ENCODE peak calls at places on chromosomes 1 and 21, in seven cellular contexts. One of them, this sample, is unnamed.

GRCh38 chr1:160285506-160285905 is 573 bp upstream of the PEX19 start:
- DNase-seq in Peyer's patch: no peak
- DNase-seq in lower lobe of right lung: no peak
- DNase-seq in brain microvascular endothelial cell: no peak
- DNase-seq in astrocyte of the spinal cord: no peak
- DNase-seq in tibial nerve: no peak
- DNase-seq in cardiac fibroblast: no peak
- DNase-seq in this sample: no peak

GRCh38 chr1:217027403-217028080 is 304.3 kb upstream of the ESRRG start:
- DNase-seq in tibial nerve: no peak
- DNase-seq in astrocyte of the spinal cord: no peak
- DNase-seq in cardiac fibroblast: no peak
- DNase-seq in Peyer's patch: no peak
- DNase-seq in lower lobe of right lung: no peak
- DNase-seq in brain microvascular endothelial cell: no peak
- DNase-seq in this sample: no peak

GRCh38 chr1:17723684-17724083 is 31.4 kb upstream of the ACTL8 start:
- DNase-seq in brain microvascular endothelial cell: no peak
- DNase-seq in cardiac fibroblast: no peak
- DNase-seq in Peyer's patch: no peak
- DNase-seq in lower lobe of right lung: no peak
- DNase-seq in astrocyte of the spinal cord: no peak
- DNase-seq in tibial nerve: no peak
- DNase-seq in this sample: no peak

GRCh38 chr1:244137261-244137660 is 86.2 kb downstream of the ZBTB18 start:
- DNase-seq in cardiac fibroblast: no peak
- DNase-seq in astrocyte of the spinal cord: no peak
- DNase-seq in brain microvascular endothelial cell: no peak
- DNase-seq in Peyer's patch: no peak
- DNase-seq in tibial nerve: no peak
- DNase-seq in lower lobe of right lung: no peak
- DNase-seq in this sample: no peak

GRCh38 chr21:42526379-42526727 is 12.7 kb downstream of the SLC37A1 start:
- DNase-seq in Peyer's patch: peak
- DNase-seq in lower lobe of right lung: no peak
- DNase-seq in astrocyte of the spinal cord: no peak
- DNase-seq in tibial nerve: no peak
- DNase-seq in brain microvascular endothelial cell: no peak
- DNase-seq in cardiac fibroblast: no peak
- DNase-seq in this sample: no peak

GRCh38 chr1:159993911-159994310 is 37.9 kb downstream of the PIGM start:
- DNase-seq in brain microvascular endothelial cell: no peak
- DNase-seq in Peyer's patch: peak
- DNase-seq in lower lobe of right lung: no peak
- DNase-seq in tibial nerve: no peak
- DNase-seq in astrocyte of the spinal cord: no peak
- DNase-seq in cardiac fibroblast: no peak
- DNase-seq in this sample: no peak

GRCh38 chr1:155017946-155018316 is 15.3 kb downstream of the ZBTB7B start:
- DNase-seq in cardiac fibroblast: no peak
- DNase-seq in astrocyte of the spinal cord: no peak
- DNase-seq in brain microvascular endothelial cell: no peak
- DNase-seq in Peyer's patch: peak
- DNase-seq in tibial nerve: no peak
- DNase-seq in lower lobe of right lung: no peak
- DNase-seq in this sample: no peak

GRCh38 chr1:159889202-159889601 is 10.8 kb downstream of the CFAP45 start:
- DNase-seq in Peyer's patch: peak
- DNase-seq in brain microvascular endothelial cell: no peak
- DNase-seq in astrocyte of the spinal cord: no peak
- DNase-seq in lower lobe of right lung: no peak
- DNase-seq in tibial nerve: no peak
- DNase-seq in cardiac fibroblast: no peak
- DNase-seq in this sample: no peak

GRCh38 chr1:109188776-109189175 is 24.9 kb upstream of the SARS1 start:
- DNase-seq in lower lobe of right lung: no peak
- DNase-seq in brain microvascular endothelial cell: no peak
- DNase-seq in cardiac fibroblast: no peak
- DNase-seq in Peyer's patch: no peak
- DNase-seq in astrocyte of the spinal cord: no peak
- DNase-seq in tibial nerve: no peak
- DNase-seq in this sample: no peak

GRCh38 chr1:226798427-226799411 is 59.6 kb upstream of the ITPKB start:
- DNase-seq in tibial nerve: no peak
- DNase-seq in Peyer's patch: peak
- DNase-seq in cardiac fibroblast: no peak
- DNase-seq in astrocyte of the spinal cord: no peak
- DNase-seq in brain microvascular endothelial cell: no peak
- DNase-seq in lower lobe of right lung: no peak
- DNase-seq in this sample: no peak

GRCh38 chr1:108049083-108049819 is 84.3 kb upstream of the VAV3 start:
- DNase-seq in Peyer's patch: peak
- DNase-seq in lower lobe of right lung: peak
- DNase-seq in brain microvascular endothelial cell: peak
- DNase-seq in astrocyte of the spinal cord: peak
- DNase-seq in tibial nerve: peak
- DNase-seq in cardiac fibroblast: peak
- DNase-seq in this sample: no peak

GRCh38 chr1:71390518-71390917 is 309.7 kb upstream of the ZRANB2 start:
- DNase-seq in cardiac fibroblast: no peak
- DNase-seq in astrocyte of the spinal cord: no peak
- DNase-seq in Peyer's patch: no peak
- DNase-seq in brain microvascular endothelial cell: no peak
- DNase-seq in lower lobe of right lung: no peak
- DNase-seq in tibial nerve: no peak
- DNase-seq in this sample: no peak

GRCh38 chr1:65791860-65792670 is 630 bp upstream of the PDE4B start:
- DNase-seq in Peyer's patch: no peak
- DNase-seq in tibial nerve: no peak
- DNase-seq in astrocyte of the spinal cord: peak
- DNase-seq in cardiac fibroblast: peak
- DNase-seq in lower lobe of right lung: peak
- DNase-seq in brain microvascular endothelial cell: peak
- DNase-seq in this sample: no peak

GRCh38 chr1:209703834-209704504 is 677 bp upstream of the HSD11B1 start:
- DNase-seq in tibial nerve: no peak
- DNase-seq in cardiac fibroblast: no peak
- DNase-seq in Peyer's patch: no peak
- DNase-seq in astrocyte of the spinal cord: no peak
- DNase-seq in brain microvascular endothelial cell: no peak
- DNase-seq in lower lobe of right lung: no peak
- DNase-seq in this sample: no peak

GRCh38 chr1:32928285-32928684 is 27.1 kb upstream of the TMEM54 start:
- DNase-seq in tibial nerve: no peak
- DNase-seq in lower lobe of right lung: no peak
- DNase-seq in cardiac fibroblast: no peak
- DNase-seq in Peyer's patch: no peak
- DNase-seq in astrocyte of the spinal cord: no peak
- DNase-seq in brain microvascular endothelial cell: no peak
- DNase-seq in this sample: no peak

GRCh38 chr1:27574871-27575831 is 28.8 kb downstream of the AHDC1 start:
- DNase-seq in astrocyte of the spinal cord: peak
- DNase-seq in cardiac fibroblast: peak
- DNase-seq in tibial nerve: no peak
- DNase-seq in brain microvascular endothelial cell: peak
- DNase-seq in lower lobe of right lung: peak
- DNase-seq in Peyer's patch: peak
- DNase-seq in this sample: no peak

GRCh38 chr21:40706161-40706560 is 140.8 kb downstream of the DSCAM start:
- DNase-seq in astrocyte of the spinal cord: no peak
- DNase-seq in Peyer's patch: no peak
- DNase-seq in cardiac fibroblast: no peak
- DNase-seq in lower lobe of right lung: no peak
- DNase-seq in brain microvascular endothelial cell: no peak
- DNase-seq in tibial nerve: no peak
- DNase-seq in this sample: no peak

GRCh38 chr1:50659107-50659628 is 235.9 kb upstream of the DMRTA2 start:
- DNase-seq in Peyer's patch: no peak
- DNase-seq in astrocyte of the spinal cord: no peak
- DNase-seq in brain microvascular endothelial cell: no peak
- DNase-seq in lower lobe of right lung: no peak
- DNase-seq in tibial nerve: no peak
- DNase-seq in cardiac fibroblast: no peak
- DNase-seq in this sample: no peak

GRCh38 chr1:6002714-6003501 is 10.7 kb upstream of the NPHP4 start:
- DNase-seq in tibial nerve: no peak
- DNase-seq in cardiac fibroblast: no peak
- DNase-seq in lower lobe of right lung: peak
- DNase-seq in astrocyte of the spinal cord: no peak
- DNase-seq in Peyer's patch: peak
- DNase-seq in brain microvascular endothelial cell: no peak
- DNase-seq in this sample: no peak

GRCh38 chr1:58041621-58042020 is 504.9 kb downstream of the OMA1 start:
- DNase-seq in Peyer's patch: no peak
- DNase-seq in cardiac fibroblast: no peak
- DNase-seq in astrocyte of the spinal cord: no peak
- DNase-seq in tibial nerve: no peak
- DNase-seq in brain microvascular endothelial cell: no peak
- DNase-seq in lower lobe of right lung: no peak
- DNase-seq in this sample: no peak

GRCh38 chr1:182684128-182684828 is at the start of gene RGS8:
- DNase-seq in lower lobe of right lung: no peak
- DNase-seq in brain microvascular endothelial cell: no peak
- DNase-seq in cardiac fibroblast: no peak
- DNase-seq in tibial nerve: no peak
- DNase-seq in Peyer's patch: no peak
- DNase-seq in astrocyte of the spinal cord: no peak
- DNase-seq in this sample: no peak

GRCh38 chr1:150688786-150689185 is 8.2 kb downstream of the GOLPH3L start:
- DNase-seq in cardiac fibroblast: peak
- DNase-seq in astrocyte of the spinal cord: no peak
- DNase-seq in Peyer's patch: no peak
- DNase-seq in brain microvascular endothelial cell: peak
- DNase-seq in lower lobe of right lung: no peak
- DNase-seq in tibial nerve: no peak
- DNase-seq in this sample: no peak

GRCh38 chr21:37367758-37368535 is 1.4 kb downstream of the DYRK1A start:
- DNase-seq in brain microvascular endothelial cell: peak
- DNase-seq in lower lobe of right lung: peak
- DNase-seq in cardiac fibroblast: peak
- DNase-seq in astrocyte of the spinal cord: peak
- DNase-seq in tibial nerve: peak
- DNase-seq in Peyer's patch: peak
- DNase-seq in this sample: no peak

DNA sequence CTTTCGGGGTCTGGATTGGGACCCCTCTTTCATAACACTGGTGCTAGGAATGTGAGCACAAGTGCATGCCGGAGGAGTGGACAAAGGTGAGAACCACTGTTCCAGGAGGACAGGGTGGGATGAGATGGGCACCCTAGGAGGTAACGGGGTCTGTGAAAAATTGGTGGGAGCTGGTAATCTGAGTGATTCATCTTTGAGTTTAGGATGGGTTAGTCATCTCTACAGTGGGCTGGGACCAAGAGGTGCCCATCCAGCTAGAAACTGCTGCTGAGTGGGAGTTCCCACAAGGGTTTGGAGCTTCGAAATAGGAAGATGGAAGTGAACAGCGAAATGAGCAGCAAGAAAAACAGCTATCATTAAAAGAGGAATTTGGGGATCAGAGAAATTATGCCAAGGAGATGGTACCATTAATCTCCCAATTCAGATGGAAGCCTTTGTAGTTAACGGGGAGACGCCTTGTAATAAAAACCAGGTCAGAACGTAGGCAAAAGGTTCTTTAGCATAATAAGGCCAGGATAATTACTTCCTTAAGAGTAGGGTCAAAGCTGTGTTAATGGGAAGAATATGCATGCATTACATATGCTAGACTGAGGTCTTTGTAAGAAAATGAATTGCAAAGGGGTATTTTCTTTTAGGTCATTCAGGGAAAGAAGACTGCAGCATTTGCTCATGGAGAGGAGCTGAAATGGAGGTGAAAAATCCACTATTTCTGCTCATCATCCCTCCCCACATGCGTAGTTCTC is 55.5 kb downstream of the OLFML3 start:
- DNase-seq in Peyer's patch: no peak
- DNase-seq in brain microvascular endothelial cell: no peak
- DNase-seq in cardiac fibroblast: no peak
- DNase-seq in lower lobe of right lung: no peak
- DNase-seq in tibial nerve: no peak
- DNase-seq in astrocyte of the spinal cord: no peak
- DNase-seq in this sample: no peak
- TF ChIP-seq CTCF in Peyer's patch: no peak
- TF ChIP-seq CTCF in brain microvascular endothelial cell: no peak
- TF ChIP-seq CTCF in cardiac fibroblast: no peak
- TF ChIP-seq CTCF in lower lobe of right lung: no peak
- TF ChIP-seq CTCF in tibial nerve: no peak
- TF ChIP-seq CTCF in astrocyte of the spinal cord: no peak
- TF ChIP-seq CTCF in this sample: no peak

GRCh38 chr1:178540646-178541045 is 27.7 kb downstream of the TEX35 start:
- DNase-seq in astrocyte of the spinal cord: peak
- DNase-seq in tibial nerve: no peak
- DNase-seq in brain microvascular endothelial cell: peak
- DNase-seq in cardiac fibroblast: peak
- DNase-seq in Peyer's patch: no peak
- DNase-seq in lower lobe of right lung: no peak
- DNase-seq in this sample: no peak
- H3K4me3 ChIP-seq in astrocyte of the spinal cord: no peak
- H3K4me3 ChIP-seq in tibial nerve: no peak
- H3K4me3 ChIP-seq in brain microvascular endothelial cell: no peak
- H3K4me3 ChIP-seq in cardiac fibroblast: no peak
- H3K4me3 ChIP-seq in Peyer's patch: no peak
- H3K4me3 ChIP-seq in lower lobe of right lung: no peak
- H3K4me3 ChIP-seq in this sample: no peak

DNA sequence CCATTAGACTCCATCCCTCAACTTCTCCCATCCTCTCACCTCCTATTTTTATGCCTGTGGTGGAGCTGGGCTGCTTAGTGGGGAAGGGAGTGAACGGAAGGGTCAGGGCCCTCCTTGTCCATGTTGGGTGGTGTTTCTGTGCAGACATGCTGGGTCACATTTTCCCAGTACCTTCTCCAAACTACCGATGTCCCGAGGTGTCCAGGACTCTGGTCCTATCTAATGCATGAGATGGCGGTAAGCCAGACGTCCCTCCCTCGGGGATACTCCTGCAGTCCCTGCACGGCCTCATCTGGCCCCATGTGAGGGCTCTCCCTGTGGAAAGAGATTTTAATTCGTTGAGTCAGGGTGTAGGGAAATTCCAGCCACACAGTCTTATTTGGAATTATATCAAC is 61.0 kb downstream of the OBSCN start:
- DNase-seq in tibial nerve: no peak
- DNase-seq in brain microvascular endothelial cell: no peak
- DNase-seq in cardiac fibroblast: no peak
- DNase-seq in astrocyte of the spinal cord: no peak
- DNase-seq in lower lobe of right lung: no peak
- DNase-seq in Peyer's patch: no peak
- DNase-seq in this sample: no peak
- TF ChIP-seq CTCF in tibial nerve: no peak
- TF ChIP-seq CTCF in brain microvascular endothelial cell: no peak
- TF ChIP-seq CTCF in cardiac fibroblast: no peak
- TF ChIP-seq CTCF in astrocyte of the spinal cord: no peak
- TF ChIP-seq CTCF in lower lobe of right lung: no peak
- TF ChIP-seq CTCF in Peyer's patch: no peak
- TF ChIP-seq CTCF in this sample: no peak

DNA sequence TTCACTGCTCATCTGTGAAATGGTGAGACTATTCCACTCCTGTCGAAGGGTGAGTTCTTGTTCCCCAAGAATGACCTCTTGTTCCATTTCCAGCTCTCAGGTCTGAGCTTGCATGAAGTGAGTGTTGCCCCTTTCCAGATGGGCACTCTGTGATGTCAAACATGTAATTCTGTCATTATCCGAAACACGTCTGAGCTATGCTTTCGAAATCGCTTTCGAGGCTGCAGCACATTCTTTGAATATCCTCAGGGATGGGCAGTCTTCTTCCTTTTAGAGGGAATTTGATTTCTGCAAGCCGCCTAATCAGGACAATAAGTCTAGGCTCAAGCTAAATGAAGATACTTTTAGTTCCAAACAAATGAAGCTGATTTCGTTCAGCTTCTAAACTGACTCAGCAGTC is 15.1 kb downstream of the NFASC start:
- DNase-seq in Peyer's patch: no peak
- DNase-seq in tibial nerve: peak
- DNase-seq in cardiac fibroblast: peak
- DNase-seq in brain microvascular endothelial cell: no peak
- DNase-seq in astrocyte of the spinal cord: no peak
- DNase-seq in lower lobe of right lung: no peak
- DNase-seq in this sample: no peak
- H3K4me3 ChIP-seq in Peyer's patch: no peak
- H3K4me3 ChIP-seq in tibial nerve: no peak
- H3K4me3 ChIP-seq in cardiac fibroblast: no peak
- H3K4me3 ChIP-seq in brain microvascular endothelial cell: no peak
- H3K4me3 ChIP-seq in astrocyte of the spinal cord: no peak
- H3K4me3 ChIP-seq in lower lobe of right lung: no peak
- H3K4me3 ChIP-seq in this sample: no peak